ENCODE peak calls at places on chromosome 3, in nine cellular contexts. One of them, this sample, is unnamed.

GRCh38 chr3:61224823-61225222 is 26.4 kb downstream of the FHIT start:
- DNase-seq in activated CD8-positive, alpha-beta memory T cell treated with anti-CD3 and anti-CD28 coated beads, Interleukin-2, amount 50 U/mL, for 4 hours: no peak
- DNase-seq in tibial artery: no peak
- DNase-seq in stimulated activated CD8-positive, alpha-beta memory T cell treated with anti-CD3 and anti-CD28 coated beads, Interleukin-15, amount 100 ng/mL, for 24 hours: no peak
- DNase-seq in ELF-1: no peak
- DNase-seq in endothelial cell: no peak
- DNase-seq in HepG2: no peak
- DNase-seq in GM18507: no peak
- DNase-seq in endodermal cell: no peak
- DNase-seq in this sample: no peak

GRCh38 chr3:111321786-111322185 is 220.2 kb upstream of the CD96 start:
- DNase-seq in tibial artery: no peak
- DNase-seq in HepG2: no peak
- DNase-seq in activated CD8-positive, alpha-beta memory T cell treated with anti-CD3 and anti-CD28 coated beads, Interleukin-2, amount 50 U/mL, for 4 hours: no peak
- DNase-seq in GM18507: no peak
- DNase-seq in endodermal cell: no peak
- DNase-seq in endothelial cell: no peak
- DNase-seq in ELF-1: peak; percentile 46
- DNase-seq in stimulated activated CD8-positive, alpha-beta memory T cell treated with anti-CD3 and anti-CD28 coated beads, Interleukin-15, amount 100 ng/mL, for 24 hours: no peak
- DNase-seq in this sample: no peak

GRCh38 chr3:71064976-71065763 is 518.4 kb downstream of the FOXP1 start:
- DNase-seq in HepG2: peak; percentile 45
- DNase-seq in endothelial cell: peak; percentile 55
- DNase-seq in ELF-1: peak; percentile 79
- DNase-seq in activated CD8-positive, alpha-beta memory T cell treated with anti-CD3 and anti-CD28 coated beads, Interleukin-2, amount 50 U/mL, for 4 hours: peak; percentile 69
- DNase-seq in stimulated activated CD8-positive, alpha-beta memory T cell treated with anti-CD3 and anti-CD28 coated beads, Interleukin-15, amount 100 ng/mL, for 24 hours: peak; percentile 32
- DNase-seq in tibial artery: peak; percentile 83
- DNase-seq in GM18507: no peak
- DNase-seq in endodermal cell: peak; percentile 88
- DNase-seq in this sample: no peak

GRCh38 chr3:62149962-62150361 is 223.4 kb downstream of the FEZF2 start:
- DNase-seq in activated CD8-positive, alpha-beta memory T cell treated with anti-CD3 and anti-CD28 coated beads, Interleukin-2, amount 50 U/mL, for 4 hours: no peak
- DNase-seq in GM18507: no peak
- DNase-seq in endothelial cell: no peak
- DNase-seq in tibial artery: no peak
- DNase-seq in ELF-1: no peak
- DNase-seq in endodermal cell: no peak
- DNase-seq in stimulated activated CD8-positive, alpha-beta memory T cell treated with anti-CD3 and anti-CD28 coated beads, Interleukin-15, amount 100 ng/mL, for 24 hours: no peak
- DNase-seq in HepG2: no peak
- DNase-seq in this sample: no peak

GRCh38 chr3:197847866-197848401 is 56.9 kb downstream of the LRCH3 start:
- DNase-seq in GM18507: peak; percentile 58
- DNase-seq in activated CD8-positive, alpha-beta memory T cell treated with anti-CD3 and anti-CD28 coated beads, Interleukin-2, amount 50 U/mL, for 4 hours: no peak
- DNase-seq in HepG2: no peak
- DNase-seq in stimulated activated CD8-positive, alpha-beta memory T cell treated with anti-CD3 and anti-CD28 coated beads, Interleukin-15, amount 100 ng/mL, for 24 hours: no peak
- DNase-seq in ELF-1: no peak
- DNase-seq in tibial artery: no peak
- DNase-seq in endodermal cell: no peak
- DNase-seq in endothelial cell: no peak
- DNase-seq in this sample: no peak

GRCh38 chr3:158532099-158532734 is 38.8 kb upstream of the MLF1 start:
- DNase-seq in GM18507: no peak
- DNase-seq in stimulated activated CD8-positive, alpha-beta memory T cell treated with anti-CD3 and anti-CD28 coated beads, Interleukin-15, amount 100 ng/mL, for 24 hours: no peak
- DNase-seq in tibial artery: no peak
- DNase-seq in activated CD8-positive, alpha-beta memory T cell treated with anti-CD3 and anti-CD28 coated beads, Interleukin-2, amount 50 U/mL, for 4 hours: no peak
- DNase-seq in endodermal cell: peak; percentile 50
- DNase-seq in HepG2: peak; percentile 44
- DNase-seq in endothelial cell: peak; percentile 20
- DNase-seq in ELF-1: no peak
- DNase-seq in this sample: no peak

GRCh38 chr3:113532698-113533533 is 561 bp downstream of the SIDT1 start:
- DNase-seq in stimulated activated CD8-positive, alpha-beta memory T cell treated with anti-CD3 and anti-CD28 coated beads, Interleukin-15, amount 100 ng/mL, for 24 hours: no peak
- DNase-seq in activated CD8-positive, alpha-beta memory T cell treated with anti-CD3 and anti-CD28 coated beads, Interleukin-2, amount 50 U/mL, for 4 hours: peak; percentile 53
- DNase-seq in endodermal cell: peak; percentile 76
- DNase-seq in GM18507: no peak
- DNase-seq in tibial artery: no peak
- DNase-seq in ELF-1: no peak
- DNase-seq in endothelial cell: peak; percentile 42
- DNase-seq in HepG2: no peak
- DNase-seq in this sample: no peak

GRCh38 chr3:14130230-14130629 is 5.4 kb downstream of the TMEM43 start:
- DNase-seq in tibial artery: no peak
- DNase-seq in stimulated activated CD8-positive, alpha-beta memory T cell treated with anti-CD3 and anti-CD28 coated beads, Interleukin-15, amount 100 ng/mL, for 24 hours: no peak
- DNase-seq in GM18507: no peak
- DNase-seq in endothelial cell: no peak
- DNase-seq in activated CD8-positive, alpha-beta memory T cell treated with anti-CD3 and anti-CD28 coated beads, Interleukin-2, amount 50 U/mL, for 4 hours: no peak
- DNase-seq in ELF-1: no peak
- DNase-seq in endodermal cell: no peak
- DNase-seq in HepG2: no peak
- DNase-seq in this sample: no peak

GRCh38 chr3:185824051-185824466 is 783 bp downstream of the IGF2BP2 start:
- DNase-seq in HepG2: no peak
- DNase-seq in endothelial cell: peak; percentile 20
- DNase-seq in tibial artery: peak; percentile 64
- DNase-seq in GM18507: no peak
- DNase-seq in ELF-1: no peak
- DNase-seq in activated CD8-positive, alpha-beta memory T cell treated with anti-CD3 and anti-CD28 coated beads, Interleukin-2, amount 50 U/mL, for 4 hours: peak; percentile 14
- DNase-seq in stimulated activated CD8-positive, alpha-beta memory T cell treated with anti-CD3 and anti-CD28 coated beads, Interleukin-15, amount 100 ng/mL, for 24 hours: no peak
- DNase-seq in endodermal cell: peak; percentile 80
- DNase-seq in this sample: no peak

GRCh38 chr3:175431396-175431795 is 572.3 kb downstream of the NAALADL2 start:
- DNase-seq in endothelial cell: no peak
- DNase-seq in HepG2: no peak
- DNase-seq in stimulated activated CD8-positive, alpha-beta memory T cell treated with anti-CD3 and anti-CD28 coated beads, Interleukin-15, amount 100 ng/mL, for 24 hours: no peak
- DNase-seq in tibial artery: no peak
- DNase-seq in activated CD8-positive, alpha-beta memory T cell treated with anti-CD3 and anti-CD28 coated beads, Interleukin-2, amount 50 U/mL, for 4 hours: no peak
- DNase-seq in endodermal cell: no peak
- DNase-seq in GM18507: no peak
- DNase-seq in ELF-1: no peak
- DNase-seq in this sample: peak; percentile 93

GRCh38 chr3:159189994-159190669 is 388.3 kb downstream of the MFSD1 start:
- DNase-seq in activated CD8-positive, alpha-beta memory T cell treated with anti-CD3 and anti-CD28 coated beads, Interleukin-2, amount 50 U/mL, for 4 hours: no peak
- DNase-seq in ELF-1: no peak
- DNase-seq in endodermal cell: no peak
- DNase-seq in endothelial cell: no peak
- DNase-seq in HepG2: no peak
- DNase-seq in tibial artery: no peak
- DNase-seq in stimulated activated CD8-positive, alpha-beta memory T cell treated with anti-CD3 and anti-CD28 coated beads, Interleukin-15, amount 100 ng/mL, for 24 hours: no peak
- DNase-seq in GM18507: no peak
- DNase-seq in this sample: peak; percentile 16

GRCh38 chr3:142586803-142587406 is 8.4 kb upstream of the ATR start:
- DNase-seq in GM18507: no peak
- DNase-seq in HepG2: peak; percentile 85
- DNase-seq in endodermal cell: peak; percentile 62
- DNase-seq in stimulated activated CD8-positive, alpha-beta memory T cell treated with anti-CD3 and anti-CD28 coated beads, Interleukin-15, amount 100 ng/mL, for 24 hours: no peak
- DNase-seq in activated CD8-positive, alpha-beta memory T cell treated with anti-CD3 and anti-CD28 coated beads, Interleukin-2, amount 50 U/mL, for 4 hours: no peak
- DNase-seq in tibial artery: no peak
- DNase-seq in ELF-1: peak; percentile 68
- DNase-seq in endothelial cell: peak; percentile 53
- DNase-seq in this sample: no peak

GRCh38 chr3:170488802-170489201 is 70.1 kb downstream of the CLDN11 start:
- DNase-seq in ELF-1: no peak
- DNase-seq in HepG2: peak; percentile 89
- DNase-seq in GM18507: no peak
- DNase-seq in endodermal cell: no peak
- DNase-seq in endothelial cell: no peak
- DNase-seq in stimulated activated CD8-positive, alpha-beta memory T cell treated with anti-CD3 and anti-CD28 coated beads, Interleukin-15, amount 100 ng/mL, for 24 hours: no peak
- DNase-seq in activated CD8-positive, alpha-beta memory T cell treated with anti-CD3 and anti-CD28 coated beads, Interleukin-2, amount 50 U/mL, for 4 hours: no peak
- DNase-seq in tibial artery: no peak
- DNase-seq in this sample: no peak

GRCh38 chr3:170852307-170852706 is 17.7 kb downstream of the RPL22L1 start:
- DNase-seq in HepG2: no peak
- DNase-seq in ELF-1: no peak
- DNase-seq in endodermal cell: no peak
- DNase-seq in tibial artery: no peak
- DNase-seq in stimulated activated CD8-positive, alpha-beta memory T cell treated with anti-CD3 and anti-CD28 coated beads, Interleukin-15, amount 100 ng/mL, for 24 hours: no peak
- DNase-seq in GM18507: no peak
- DNase-seq in endothelial cell: no peak
- DNase-seq in activated CD8-positive, alpha-beta memory T cell treated with anti-CD3 and anti-CD28 coated beads, Interleukin-2, amount 50 U/mL, for 4 hours: no peak
- DNase-seq in this sample: no peak

GRCh38 chr3:123602325-123602724 is 17.5 kb upstream of the HACD2 start:
- DNase-seq in HepG2: peak; percentile 78
- DNase-seq in endothelial cell: no peak
- DNase-seq in tibial artery: no peak
- DNase-seq in activated CD8-positive, alpha-beta memory T cell treated with anti-CD3 and anti-CD28 coated beads, Interleukin-2, amount 50 U/mL, for 4 hours: no peak
- DNase-seq in GM18507: no peak
- DNase-seq in stimulated activated CD8-positive, alpha-beta memory T cell treated with anti-CD3 and anti-CD28 coated beads, Interleukin-15, amount 100 ng/mL, for 24 hours: no peak
- DNase-seq in endodermal cell: no peak
- DNase-seq in ELF-1: no peak
- DNase-seq in this sample: peak; percentile 65

GRCh38 chr3:130700541-130700940 is 46.1 kb downstream of the PIK3R4 start:
- DNase-seq in stimulated activated CD8-positive, alpha-beta memory T cell treated with anti-CD3 and anti-CD28 coated beads, Interleukin-15, amount 100 ng/mL, for 24 hours: no peak
- DNase-seq in HepG2: no peak
- DNase-seq in activated CD8-positive, alpha-beta memory T cell treated with anti-CD3 and anti-CD28 coated beads, Interleukin-2, amount 50 U/mL, for 4 hours: no peak
- DNase-seq in endodermal cell: no peak
- DNase-seq in tibial artery: no peak
- DNase-seq in ELF-1: no peak
- DNase-seq in GM18507: no peak
- DNase-seq in endothelial cell: no peak
- DNase-seq in this sample: no peak

GRCh38 chr3:46671541-46672348 is 21.7 kb downstream of the ALS2CL start:
- DNase-seq in HepG2: no peak
- DNase-seq in tibial artery: peak; percentile 50
- DNase-seq in stimulated activated CD8-positive, alpha-beta memory T cell treated with anti-CD3 and anti-CD28 coated beads, Interleukin-15, amount 100 ng/mL, for 24 hours: no peak
- DNase-seq in activated CD8-positive, alpha-beta memory T cell treated with anti-CD3 and anti-CD28 coated beads, Interleukin-2, amount 50 U/mL, for 4 hours: peak; percentile 10
- DNase-seq in endothelial cell: no peak
- DNase-seq in GM18507: no peak
- DNase-seq in endodermal cell: peak; percentile 34
- DNase-seq in ELF-1: no peak
- DNase-seq in this sample: no peak

GRCh38 chr3:22360977-22361376 is 610.0 kb upstream of the ZNF385D start:
- DNase-seq in endodermal cell: no peak
- DNase-seq in ELF-1: no peak
- DNase-seq in stimulated activated CD8-positive, alpha-beta memory T cell treated with anti-CD3 and anti-CD28 coated beads, Interleukin-15, amount 100 ng/mL, for 24 hours: no peak
- DNase-seq in tibial artery: no peak
- DNase-seq in activated CD8-positive, alpha-beta memory T cell treated with anti-CD3 and anti-CD28 coated beads, Interleukin-2, amount 50 U/mL, for 4 hours: no peak
- DNase-seq in GM18507: no peak
- DNase-seq in HepG2: no peak
- DNase-seq in endothelial cell: no peak
- DNase-seq in this sample: no peak

GRCh38 chr3:71122641-71123040 is 460.9 kb downstream of the FOXP1 start:
- DNase-seq in tibial artery: no peak
- DNase-seq in endodermal cell: no peak
- DNase-seq in GM18507: no peak
- DNase-seq in HepG2: no peak
- DNase-seq in endothelial cell: no peak
- DNase-seq in activated CD8-positive, alpha-beta memory T cell treated with anti-CD3 and anti-CD28 coated beads, Interleukin-2, amount 50 U/mL, for 4 hours: no peak
- DNase-seq in stimulated activated CD8-positive, alpha-beta memory T cell treated with anti-CD3 and anti-CD28 coated beads, Interleukin-15, amount 100 ng/mL, for 24 hours: no peak
- DNase-seq in ELF-1: no peak
- DNase-seq in this sample: no peak

GRCh38 chr3:150357140-150357539 is 51.0 kb upstream of the TSC22D2 start:
- DNase-seq in endothelial cell: no peak
- DNase-seq in stimulated activated CD8-positive, alpha-beta memory T cell treated with anti-CD3 and anti-CD28 coated beads, Interleukin-15, amount 100 ng/mL, for 24 hours: no peak
- DNase-seq in tibial artery: no peak
- DNase-seq in HepG2: no peak
- DNase-seq in ELF-1: no peak
- DNase-seq in GM18507: no peak
- DNase-seq in activated CD8-positive, alpha-beta memory T cell treated with anti-CD3 and anti-CD28 coated beads, Interleukin-2, amount 50 U/mL, for 4 hours: no peak
- DNase-seq in endodermal cell: no peak
- DNase-seq in this sample: no peak

GRCh38 chr3:143507735-143508580 is 340.3 kb downstream of the SLC9A9 start:
- DNase-seq in HepG2: no peak
- DNase-seq in endothelial cell: no peak
- DNase-seq in tibial artery: no peak
- DNase-seq in ELF-1: no peak
- DNase-seq in endodermal cell: no peak
- DNase-seq in stimulated activated CD8-positive, alpha-beta memory T cell treated with anti-CD3 and anti-CD28 coated beads, Interleukin-15, amount 100 ng/mL, for 24 hours: no peak
- DNase-seq in activated CD8-positive, alpha-beta memory T cell treated with anti-CD3 and anti-CD28 coated beads, Interleukin-2, amount 50 U/mL, for 4 hours: no peak
- DNase-seq in GM18507: no peak
- DNase-seq in this sample: peak; percentile 59

GRCh38 chr3:126267976-126268615 is 87.7 kb upstream of the ALDH1L1 start:
- DNase-seq in ELF-1: no peak
- DNase-seq in endothelial cell: no peak
- DNase-seq in endodermal cell: no peak
- DNase-seq in HepG2: no peak
- DNase-seq in activated CD8-positive, alpha-beta memory T cell treated with anti-CD3 and anti-CD28 coated beads, Interleukin-2, amount 50 U/mL, for 4 hours: no peak
- DNase-seq in stimulated activated CD8-positive, alpha-beta memory T cell treated with anti-CD3 and anti-CD28 coated beads, Interleukin-15, amount 100 ng/mL, for 24 hours: no peak
- DNase-seq in GM18507: no peak
- DNase-seq in tibial artery: peak; percentile 70
- DNase-seq in this sample: no peak

GRCh38 chr3:20037255-20037996 is 2.8 kb upstream of the KAT2B start:
- DNase-seq in HepG2: no peak
- DNase-seq in GM18507: no peak
- DNase-seq in ELF-1: no peak
- DNase-seq in endothelial cell: no peak
- DNase-seq in activated CD8-positive, alpha-beta memory T cell treated with anti-CD3 and anti-CD28 coated beads, Interleukin-2, amount 50 U/mL, for 4 hours: no peak
- DNase-seq in endodermal cell: no peak
- DNase-seq in tibial artery: no peak
- DNase-seq in stimulated activated CD8-positive, alpha-beta memory T cell treated with anti-CD3 and anti-CD28 coated beads, Interleukin-15, amount 100 ng/mL, for 24 hours: no peak
- DNase-seq in this sample: no peak

GRCh38 chr3:40837300-40837699 is 312.5 kb downstream of the ZNF621 start:
- DNase-seq in GM18507: no peak
- DNase-seq in ELF-1: no peak
- DNase-seq in HepG2: no peak
- DNase-seq in tibial artery: no peak
- DNase-seq in activated CD8-positive, alpha-beta memory T cell treated with anti-CD3 and anti-CD28 coated beads, Interleukin-2, amount 50 U/mL, for 4 hours: no peak
- DNase-seq in stimulated activated CD8-positive, alpha-beta memory T cell treated with anti-CD3 and anti-CD28 coated beads, Interleukin-15, amount 100 ng/mL, for 24 hours: no peak
- DNase-seq in endothelial cell: no peak
- DNase-seq in endodermal cell: no peak
- DNase-seq in this sample: no peak

GRCh38 chr3:23288286-23288685 is 85.2 kb downstream of the UBE2E2 start:
- DNase-seq in activated CD8-positive, alpha-beta memory T cell treated with anti-CD3 and anti-CD28 coated beads, Interleukin-2, amount 50 U/mL, for 4 hours: no peak
- DNase-seq in ELF-1: no peak
- DNase-seq in stimulated activated CD8-positive, alpha-beta memory T cell treated with anti-CD3 and anti-CD28 coated beads, Interleukin-15, amount 100 ng/mL, for 24 hours: no peak
- DNase-seq in endodermal cell: no peak
- DNase-seq in endothelial cell: no peak
- DNase-seq in HepG2: no peak
- DNase-seq in GM18507: no peak
- DNase-seq in tibial artery: no peak
- DNase-seq in this sample: no peak

GRCh38 chr3:183006396-183007002 is 26.2 kb upstream of the DCUN1D1 start:
- DNase-seq in tibial artery: no peak
- DNase-seq in ELF-1: peak; percentile 38
- DNase-seq in GM18507: no peak
- DNase-seq in stimulated activated CD8-positive, alpha-beta memory T cell treated with anti-CD3 and anti-CD28 coated beads, Interleukin-15, amount 100 ng/mL, for 24 hours: no peak
- DNase-seq in endodermal cell: peak; percentile 50
- DNase-seq in activated CD8-positive, alpha-beta memory T cell treated with anti-CD3 and anti-CD28 coated beads, Interleukin-2, amount 50 U/mL, for 4 hours: no peak
- DNase-seq in HepG2: no peak
- DNase-seq in endothelial cell: no peak
- DNase-seq in this sample: no peak

GRCh38 chr3:143119974-143120715 is 574 bp downstream of the CHST2 start:
- DNase-seq in activated CD8-positive, alpha-beta memory T cell treated with anti-CD3 and anti-CD28 coated beads, Interleukin-2, amount 50 U/mL, for 4 hours: peak; percentile 39
- DNase-seq in endothelial cell: peak; percentile 51
- DNase-seq in ELF-1: peak; percentile 36
- DNase-seq in stimulated activated CD8-positive, alpha-beta memory T cell treated with anti-CD3 and anti-CD28 coated beads, Interleukin-15, amount 100 ng/mL, for 24 hours: peak; percentile 19
- DNase-seq in HepG2: no peak
- DNase-seq in endodermal cell: peak; percentile 78
- DNase-seq in GM18507: peak; percentile 9
- DNase-seq in tibial artery: no peak
- DNase-seq in this sample: no peak

GRCh38 chr3:156718622-156719300 is 44.4 kb downstream of the TIPARP start:
- DNase-seq in GM18507: no peak
- DNase-seq in tibial artery: no peak
- DNase-seq in HepG2: no peak
- DNase-seq in endothelial cell: no peak
- DNase-seq in activated CD8-positive, alpha-beta memory T cell treated with anti-CD3 and anti-CD28 coated beads, Interleukin-2, amount 50 U/mL, for 4 hours: no peak
- DNase-seq in stimulated activated CD8-positive, alpha-beta memory T cell treated with anti-CD3 and anti-CD28 coated beads, Interleukin-15, amount 100 ng/mL, for 24 hours: no peak
- DNase-seq in endodermal cell: no peak
- DNase-seq in ELF-1: no peak
- DNase-seq in this sample: no peak

GRCh38 chr3:142560118-142560517 is 18.4 kb downstream of the ATR start:
- DNase-seq in endothelial cell: no peak
- DNase-seq in ELF-1: no peak
- DNase-seq in activated CD8-positive, alpha-beta memory T cell treated with anti-CD3 and anti-CD28 coated beads, Interleukin-2, amount 50 U/mL, for 4 hours: no peak
- DNase-seq in HepG2: no peak
- DNase-seq in tibial artery: no peak
- DNase-seq in endodermal cell: no peak
- DNase-seq in stimulated activated CD8-positive, alpha-beta memory T cell treated with anti-CD3 and anti-CD28 coated beads, Interleukin-15, amount 100 ng/mL, for 24 hours: no peak
- DNase-seq in GM18507: no peak
- DNase-seq in this sample: no peak

GRCh38 chr3:100103558-100104441 is 10.5 kb downstream of the FILIP1L start:
- DNase-seq in stimulated activated CD8-positive, alpha-beta memory T cell treated with anti-CD3 and anti-CD28 coated beads, Interleukin-15, amount 100 ng/mL, for 24 hours: no peak
- DNase-seq in tibial artery: no peak
- DNase-seq in activated CD8-positive, alpha-beta memory T cell treated with anti-CD3 and anti-CD28 coated beads, Interleukin-2, amount 50 U/mL, for 4 hours: no peak
- DNase-seq in endodermal cell: no peak
- DNase-seq in HepG2: peak; percentile 20
- DNase-seq in GM18507: peak; percentile 32
- DNase-seq in endothelial cell: no peak
- DNase-seq in ELF-1: no peak
- DNase-seq in this sample: no peak